ENCODE peak calls at places on chromosomes 12 and 14, in eight cellular contexts. One of them, this sample, is unnamed. For H3K27me3, the result is how much of the 10 kb centered on the place peaks cover.

GRCh38 chr14:75548544-75548943 is 26.3 kb downstream of the BATF start:
- DNase-seq in IMR-90: peak
- DNase-seq in body of pancreas: peak
- DNase-seq in transverse colon: peak
- DNase-seq in ovary: no peak
- DNase-seq in HCT116: no peak
- DNase-seq in uterus: no peak
- DNase-seq in spleen: no peak
- DNase-seq in this sample: no peak

GRCh38 chr12:120265483-120266179 is at the start of gene PXN:
- DNase-seq in IMR-90: peak
- DNase-seq in body of pancreas: peak
- DNase-seq in transverse colon: peak
- DNase-seq in ovary: peak
- DNase-seq in HCT116: peak
- DNase-seq in uterus: peak
- DNase-seq in spleen: peak
- DNase-seq in this sample: peak

GRCh38 chr14:89042021-89042420 is 217.6 kb downstream of the TTC8 start:
- DNase-seq in IMR-90: no peak
- DNase-seq in body of pancreas: no peak
- DNase-seq in transverse colon: no peak
- DNase-seq in ovary: no peak
- DNase-seq in HCT116: no peak
- DNase-seq in uterus: no peak
- DNase-seq in spleen: no peak
- DNase-seq in this sample: no peak

GRCh38 chr12:6115389-6115788 is 9.1 kb downstream of the VWF start:
- DNase-seq in IMR-90: peak
- DNase-seq in body of pancreas: no peak
- DNase-seq in transverse colon: no peak
- DNase-seq in ovary: no peak
- DNase-seq in HCT116: no peak
- DNase-seq in uterus: no peak
- DNase-seq in spleen: no peak
- DNase-seq in this sample: no peak

GRCh38 chr12:14326699-14327098 is 38.8 kb upstream of the ATF7IP start:
- DNase-seq in IMR-90: peak
- DNase-seq in body of pancreas: no peak
- DNase-seq in transverse colon: no peak
- DNase-seq in ovary: no peak
- DNase-seq in HCT116: no peak
- DNase-seq in uterus: no peak
- DNase-seq in spleen: no peak
- DNase-seq in this sample: no peak

GRCh38 chr12:115999582-115999981 is 277.9 kb downstream of the MED13L start:
- DNase-seq in IMR-90: no peak
- DNase-seq in body of pancreas: no peak
- DNase-seq in transverse colon: no peak
- DNase-seq in ovary: no peak
- DNase-seq in HCT116: no peak
- DNase-seq in uterus: no peak
- DNase-seq in spleen: no peak
- DNase-seq in this sample: no peak

GRCh38 chr12:77925536-77926108 is 94.9 kb downstream of the NAV3 start:
- DNase-seq in IMR-90: peak
- DNase-seq in body of pancreas: peak
- DNase-seq in transverse colon: peak
- DNase-seq in ovary: peak
- DNase-seq in HCT116: peak
- DNase-seq in uterus: peak
- DNase-seq in spleen: peak
- DNase-seq in this sample: peak

GRCh38 chr12:117331691-117332090 is 29.7 kb downstream of the NOS1 start:
- DNase-seq in IMR-90: no peak
- DNase-seq in body of pancreas: no peak
- DNase-seq in transverse colon: no peak
- DNase-seq in ovary: no peak
- DNase-seq in HCT116: no peak
- DNase-seq in uterus: no peak
- DNase-seq in spleen: no peak
- DNase-seq in this sample: no peak

GRCh38 chr14:22791302-22791701 is 23.9 kb downstream of the SLC7A7 start:
- DNase-seq in IMR-90: peak
- DNase-seq in body of pancreas: no peak
- DNase-seq in transverse colon: no peak
- DNase-seq in ovary: no peak
- DNase-seq in HCT116: no peak
- DNase-seq in uterus: no peak
- DNase-seq in spleen: no peak
- DNase-seq in this sample: no peak

GRCh38 chr14:61710853-61711817 is 15.8 kb downstream of the HIF1A start:
- DNase-seq in IMR-90: no peak
- DNase-seq in body of pancreas: no peak
- DNase-seq in transverse colon: no peak
- DNase-seq in ovary: no peak
- DNase-seq in HCT116: no peak
- DNase-seq in uterus: no peak
- DNase-seq in spleen: peak
- DNase-seq in this sample: no peak

GRCh38 chr12:119157528-119157927 is 21.2 kb upstream of the HSPB8 start:
- DNase-seq in IMR-90: no peak
- DNase-seq in body of pancreas: no peak
- DNase-seq in transverse colon: no peak
- DNase-seq in ovary: no peak
- DNase-seq in HCT116: no peak
- DNase-seq in uterus: no peak
- DNase-seq in spleen: peak
- DNase-seq in this sample: no peak

GRCh38 chr12:95548539-95549391 is 2.5 kb downstream of the USP44 start:
- DNase-seq in IMR-90: peak
- DNase-seq in body of pancreas: peak
- DNase-seq in transverse colon: peak
- DNase-seq in ovary: peak
- DNase-seq in HCT116: no peak
- DNase-seq in uterus: peak
- DNase-seq in spleen: peak
- DNase-seq in this sample: peak

GRCh38 chr14:99195602-99196309 is 76.2 kb downstream of the BCL11B start:
- DNase-seq in IMR-90: no peak
- DNase-seq in body of pancreas: peak
- DNase-seq in transverse colon: no peak
- DNase-seq in ovary: no peak
- DNase-seq in HCT116: no peak
- DNase-seq in uterus: no peak
- DNase-seq in spleen: peak
- DNase-seq in this sample: no peak

GRCh38 chr12:121628037-121628436 is 1.7 kb downstream of the ORAI1 start:
- DNase-seq in IMR-90: no peak
- DNase-seq in body of pancreas: peak
- DNase-seq in transverse colon: peak
- DNase-seq in ovary: peak
- DNase-seq in HCT116: no peak
- DNase-seq in uterus: no peak
- DNase-seq in spleen: peak
- DNase-seq in this sample: peak

GRCh38 chr14:75252254-75252837 is 26.3 kb upstream of the FOS start:
- DNase-seq in IMR-90: no peak
- DNase-seq in body of pancreas: peak
- DNase-seq in transverse colon: peak
- DNase-seq in ovary: no peak
- DNase-seq in HCT116: no peak
- DNase-seq in uterus: no peak
- DNase-seq in spleen: peak
- DNase-seq in this sample: peak

GRCh38 chr12:27794818-27795584 is 15.0 kb upstream of the MANSC4 start:
- DNase-seq in IMR-90: peak
- DNase-seq in body of pancreas: peak
- DNase-seq in transverse colon: no peak
- DNase-seq in ovary: no peak
- DNase-seq in HCT116: no peak
- DNase-seq in uterus: no peak
- DNase-seq in spleen: no peak
- DNase-seq in this sample: no peak

GRCh38 chr14:55372423-55372822 is 39.2 kb downstream of the ATG14 start:
- DNase-seq in IMR-90: no peak
- DNase-seq in body of pancreas: no peak
- DNase-seq in transverse colon: no peak
- DNase-seq in ovary: no peak
- DNase-seq in HCT116: no peak
- DNase-seq in uterus: no peak
- DNase-seq in spleen: no peak
- DNase-seq in this sample: no peak
- TF ChIP-seq POLR2A in IMR-90: no peak
- TF ChIP-seq POLR2A in body of pancreas: no peak
- TF ChIP-seq POLR2A in transverse colon: no peak
- TF ChIP-seq POLR2A in ovary: no peak
- TF ChIP-seq POLR2A in HCT116: no peak
- TF ChIP-seq POLR2A in uterus: no peak
- TF ChIP-seq POLR2A in spleen: no peak
- TF ChIP-seq POLR2A in this sample: no peak

DNA sequence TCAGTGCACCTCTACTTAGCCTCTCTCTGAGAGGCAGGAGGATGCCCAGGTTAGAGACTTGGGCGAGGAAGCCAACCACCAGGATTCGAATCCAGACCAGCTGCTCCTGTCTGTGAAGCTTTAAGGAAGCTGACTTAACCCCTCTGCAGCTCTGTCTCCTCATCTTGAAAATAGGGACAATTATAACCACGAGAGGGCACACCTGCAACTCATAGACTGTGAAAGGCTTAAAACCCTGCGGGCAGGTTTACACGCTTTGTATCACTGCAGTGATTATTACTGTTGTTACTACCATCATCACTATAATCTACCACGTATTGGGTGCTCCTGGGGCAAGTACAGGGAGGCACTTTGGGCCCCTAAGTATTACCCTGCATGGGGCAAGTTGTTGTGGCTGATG is 379.8 kb downstream of the VRK1 start:
- DNase-seq in IMR-90: no peak
- DNase-seq in body of pancreas: peak
- DNase-seq in transverse colon: no peak
- DNase-seq in ovary: no peak
- DNase-seq in HCT116: peak
- DNase-seq in uterus: no peak
- DNase-seq in spleen: no peak
- DNase-seq in this sample: no peak
- TF ChIP-seq CTCF in IMR-90: no peak
- TF ChIP-seq CTCF in body of pancreas: no peak
- TF ChIP-seq CTCF in transverse colon: no peak
- TF ChIP-seq CTCF in ovary: no peak
- TF ChIP-seq CTCF in HCT116: peak
- TF ChIP-seq CTCF in uterus: no peak
- TF ChIP-seq CTCF in spleen: no peak
- TF ChIP-seq CTCF in this sample: no peak

GRCh38 chr14:24814944-24815343 is 181.0 kb upstream of the GZMB start:
- DNase-seq in IMR-90: no peak
- DNase-seq in body of pancreas: peak
- DNase-seq in transverse colon: no peak
- DNase-seq in ovary: no peak
- DNase-seq in HCT116: no peak
- DNase-seq in uterus: no peak
- DNase-seq in spleen: no peak
- DNase-seq in this sample: no peak

GRCh38 chr14:24815543-24815942 is 181.6 kb upstream of the GZMB start:
- DNase-seq in IMR-90: no peak
- DNase-seq in body of pancreas: no peak
- DNase-seq in transverse colon: no peak
- DNase-seq in ovary: no peak
- DNase-seq in HCT116: no peak
- DNase-seq in uterus: no peak
- DNase-seq in spleen: no peak
- DNase-seq in this sample: no peak

GRCh38 chr14:24816011-24816928 is 182.3 kb upstream of the GZMB start:
- DNase-seq in IMR-90: peak
- DNase-seq in body of pancreas: peak
- DNase-seq in transverse colon: peak
- DNase-seq in ovary: no peak
- DNase-seq in HCT116: no peak
- DNase-seq in uterus: no peak
- DNase-seq in spleen: no peak
- DNase-seq in this sample: peak

GRCh38 chr14:24813089-24813815 is 179.3 kb upstream of the GZMB start:
- DNase-seq in IMR-90: no peak
- DNase-seq in body of pancreas: no peak
- DNase-seq in transverse colon: no peak
- DNase-seq in ovary: no peak
- DNase-seq in HCT116: no peak
- DNase-seq in uterus: no peak
- DNase-seq in spleen: no peak
- DNase-seq in this sample: no peak

DNA sequence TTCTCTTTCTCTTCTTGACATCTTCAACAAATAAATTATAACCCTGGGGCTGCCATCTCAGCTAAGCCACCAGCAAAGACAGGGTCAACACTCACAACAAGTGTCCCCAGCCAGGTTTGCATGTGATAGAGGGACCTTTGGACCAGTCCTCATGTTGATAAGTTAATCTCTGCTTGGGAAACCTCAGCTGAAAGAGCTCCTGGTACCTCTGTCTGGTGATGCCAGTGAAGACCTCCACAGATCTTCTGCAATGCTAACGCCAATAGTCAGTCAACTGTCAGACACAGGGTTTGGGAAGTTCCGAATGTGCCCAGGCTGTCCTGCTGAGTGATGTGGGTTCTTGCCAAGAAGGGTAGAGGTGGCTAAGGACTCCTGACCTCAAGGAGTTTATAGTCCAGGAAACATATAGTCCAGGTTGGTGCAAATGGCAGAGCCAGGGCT is 179.8 kb upstream of the GZMB start:
- DNase-seq in IMR-90: no peak
- DNase-seq in body of pancreas: no peak
- DNase-seq in transverse colon: no peak
- DNase-seq in ovary: no peak
- DNase-seq in HCT116: no peak
- DNase-seq in uterus: no peak
- DNase-seq in spleen: no peak
- DNase-seq in this sample: no peak
- H3K27me3 ChIP-seq in IMR-90: under half
- H3K27me3 ChIP-seq in body of pancreas: under half
- H3K27me3 ChIP-seq in transverse colon: under half
- H3K27me3 ChIP-seq in ovary: under half
- H3K27me3 ChIP-seq in HCT116: under half
- H3K27me3 ChIP-seq in uterus: under half
- H3K27me3 ChIP-seq in spleen: under half
- H3K27me3 ChIP-seq in this sample: under half

DNA sequence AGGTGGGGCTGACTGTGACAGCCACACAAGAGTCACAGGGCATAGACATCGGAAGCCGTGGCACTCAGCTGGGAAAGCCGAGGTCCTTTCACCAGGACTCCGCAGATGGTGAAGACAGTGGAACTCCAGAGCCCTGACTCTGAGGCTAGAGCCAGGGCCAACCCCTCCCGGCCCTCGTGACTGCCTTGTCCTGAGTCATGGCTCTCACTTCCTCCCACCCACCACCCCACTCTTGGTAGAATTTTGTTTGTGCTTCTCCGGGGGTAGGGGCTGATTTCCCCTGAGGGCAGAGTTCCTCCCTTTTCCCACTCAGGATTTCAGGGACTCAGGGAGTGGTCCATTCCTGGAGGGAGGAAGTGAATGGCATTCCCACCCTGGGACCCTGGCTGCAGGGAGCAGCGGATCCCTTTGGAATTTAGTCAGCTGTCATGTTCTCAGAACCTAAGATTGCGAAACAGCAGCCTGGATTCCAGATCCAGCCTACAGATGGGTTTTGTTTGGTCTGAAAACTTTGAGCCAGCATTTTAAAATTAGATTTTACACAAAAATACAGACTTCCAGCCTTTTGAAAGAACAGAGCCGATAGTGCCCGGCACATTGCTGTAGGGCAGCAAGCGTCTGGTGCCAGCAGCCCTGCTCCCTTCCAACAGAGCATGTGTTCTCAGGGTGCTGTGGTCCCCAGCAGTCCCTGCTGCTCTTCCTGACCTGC is 50.7 kb downstream of the TPCN1 start:
- DNase-seq in IMR-90: peak
- DNase-seq in body of pancreas: peak
- DNase-seq in transverse colon: peak
- DNase-seq in ovary: peak
- DNase-seq in HCT116: no peak
- DNase-seq in uterus: peak
- DNase-seq in spleen: no peak
- DNase-seq in this sample: peak
- TF ChIP-seq POLR2A in IMR-90: no peak
- TF ChIP-seq POLR2A in body of pancreas: no peak
- TF ChIP-seq POLR2A in transverse colon: no peak
- TF ChIP-seq POLR2A in ovary: peak
- TF ChIP-seq POLR2A in HCT116: no peak
- TF ChIP-seq POLR2A in uterus: peak
- TF ChIP-seq POLR2A in spleen: no peak
- TF ChIP-seq POLR2A in this sample: no peak